ENCODE peak calls at places on chromosomes 7 and 10, in eight cellular contexts. Z is central memory CD4-positive, alpha-beta T cell; I is activated naive CD4-positive, alpha-beta T cell; U is NCI-H1092 treated with DMSO at 0.1 percent for 48 hours; M is RPMI8226; K is foreskin fibroblast; X is HCEC 1CT; H is cerebellar cortex. B is an unnamed sample.

GRCh38 chr7:151786241-151786640 is 90.7 kb downstream of the PRKAG2 start:
- DNase-seq in I (no peak), K (no peak), Z (no peak), M (no peak), U (no peak), H (no peak), X (no peak), B (no peak)

GRCh38 chr10:4109469-4109868 is 324.5 kb upstream of the KLF6 start:
- DNase-seq in X (peak), H (no peak), M (no peak), I (no peak), Z (no peak), K (peak), U (no peak), B (no peak)

GRCh38 chr7:23473848-23474097 is 3.5 kb upstream of the IGF2BP3 start:
- DNase-seq in H (peak), U (no peak), K (no peak), I (no peak), X (peak), M (no peak), Z (no peak), B (no peak)

GRCh38 chr7:37732253-37732652 is 48.7 kb downstream of the GPR141 start:
- DNase-seq in X (no peak), Z (no peak), I (no peak), K (peak), U (no peak), M (peak), H (peak), B (no peak)

GRCh38 chr10:178208-178607 is 43.0 kb downstream of the ZMYND11 start:
- DNase-seq in X (peak), H (peak), M (peak), K (peak), Z (peak), U (no peak), I (no peak), B (peak)

GRCh38 chr7:22549667-22550513 is 49.9 kb upstream of the STEAP1B start:
- DNase-seq in K (peak), X (no peak), Z (peak), M (peak), I (no peak), H (no peak), U (peak), B (no peak)

GRCh38 chr10:124287791-124288190 is 130.9 kb downstream of the OAT start:
- DNase-seq in U (no peak), H (no peak), K (no peak), I (no peak), X (no peak), Z (no peak), M (no peak), B (no peak)

GRCh38 chr7:118288098-118288497 is 63.6 kb downstream of the ANKRD7 start:
- DNase-seq in I (no peak), M (peak), K (no peak), Z (peak), H (no peak), U (no peak), X (no peak), B (no peak)

GRCh38 chr10:124389613-124390361 is 28.9 kb downstream of the OAT start:
- DNase-seq in X (no peak), K (no peak), I (no peak), H (no peak), Z (no peak), M (no peak), U (no peak), B (no peak)

GRCh38 chr10:15478429-15478828 is 107.3 kb upstream of the FAM171A1 start:
- DNase-seq in X (no peak), I (no peak), K (no peak), Z (no peak), U (no peak), H (no peak), M (no peak), B (no peak)

GRCh38 chr7:106765727-106766355 is 99.2 kb upstream of the PIK3CG start:
- DNase-seq in X (peak), M (no peak), K (no peak), U (no peak), Z (no peak), I (no peak), H (no peak), B (no peak)

GRCh38 chr10:71536332-71536731 is 139.6 kb downstream of the CDH23 start:
- DNase-seq in I (no peak), M (no peak), X (no peak), U (no peak), Z (no peak), H (no peak), K (no peak), B (no peak)

GRCh38 chr10:120948889-120949382 is 97.8 kb downstream of the WDR11 start:
- DNase-seq in H (no peak), Z (peak), U (no peak), X (no peak), K (peak), M (peak), I (no peak), B (no peak)

GRCh38 chr7:138008588-138009349 is 6.9 kb upstream of the CREB3L2 start:
- DNase-seq in X (peak), I (no peak), Z (peak), U (peak), H (peak), K (peak), M (peak), B (peak)

GRCh38 chr7:68760556-68760955 is 837.7 kb upstream of the AUTS2 start:
- DNase-seq in H (no peak), K (no peak), X (no peak), Z (no peak), U (no peak), M (no peak), I (no peak), B (no peak)

GRCh38 chr10:70132098-70133029 is at the start of gene AIFM2:
- DNase-seq in H (no peak), M (peak), Z (no peak), U (peak), K (peak), X (peak), I (peak), B (peak)

GRCh38 chr7:84022686-84023308 is 171.8 kb downstream of the SEMA3A start:
- DNase-seq in K (peak), U (peak), M (peak), I (no peak), H (peak), Z (no peak), X (no peak), B (no peak)